ENCODE peak calls at places on chromosome 1, in five cellular contexts. X is fibroblast of pulmonary artery, A is NCI-H1092, H is midbrain, B is ELF-1. T is an unnamed sample.

GRCh38 chr1:161427733-161428516 is 60.2 kb upstream of the CFAP126 start:
- DNase-seq in H (no peak), A (no peak), B (peak), X (peak), T (peak)

GRCh38 chr1:12549460-12550349 is 68.3 kb downstream of the DHRS3 start:
- DNase-seq in B (peak), X (peak), H (no peak), A (no peak), T (peak)

GRCh38 chr1:204591473-204592090 is 75.4 kb downstream of the MDM4 start:
- DNase-seq in H (no peak), A (no peak), B (no peak), X (peak), T (peak)

GRCh38 chr1:209759829-209760359 is 4.0 kb downstream of the TRAF3IP3 start:
- DNase-seq in X (no peak), B (no peak), H (no peak), A (no peak), T (no peak)

GRCh38 chr1:3555131-3555920 is 56.0 kb downstream of the MEGF6 start:
- DNase-seq in X (no peak), A (no peak), H (no peak), B (no peak), T (no peak)

GRCh38 chr1:208528577-208529240 is 284.5 kb upstream of the PLXNA2 start:
- DNase-seq in A (no peak), H (no peak), B (no peak), X (no peak), T (no peak)

GRCh38 chr1:92500552-92500951 is 13.8 kb upstream of the GFI1 start:
- DNase-seq in B (no peak), H (no peak), A (no peak), X (no peak), T (no peak)

GRCh38 chr1:154440031-154440430 is 34.9 kb downstream of the IL6R start:
- DNase-seq in B (no peak), X (no peak), H (no peak), A (no peak), T (no peak)

GRCh38 chr1:94068831-94069648 is 51.9 kb downstream of the ABCA4 start:
- DNase-seq in X (peak), H (peak), B (peak), A (peak), T (peak)

GRCh38 chr1:3518256-3518655 is 63.8 kb downstream of the ARHGEF16 start:
- DNase-seq in B (peak), H (no peak), X (no peak), A (no peak), T (no peak)

GRCh38 chr1:11880911-11881748 is 22.4 kb upstream of the NPPB start:
- DNase-seq in B (no peak), A (peak), H (peak), X (no peak), T (no peak)